ENCODE peak calls at places on chromosomes 16 and 17, in nine cellular contexts. One of them, this sample, is unnamed.

GRCh38 chr17:80959330-80960036 is 32.2 kb upstream of the CHMP6 start:
- DNase-seq in pulmonary artery endothelial cell: no peak
- DNase-seq in natural killer cell treated with Interleukin-12 subunit alpha and Interleukin-12 subunit beta and Interleukin-15 and Interleukin-18, amount 100 ng/mL, for 72 hours: no peak
- DNase-seq in colonic mucosa: peak; percentile 63
- DNase-seq in substantia nigra: no peak
- DNase-seq in NCI-H1048: no peak
- DNase-seq in body of pancreas: no peak
- DNase-seq in SHP77 treated with DMSO at 0.1 percent for 48 hours: no peak
- DNase-seq in WTC11: no peak
- DNase-seq in this sample: no peak

GRCh38 chr16:1990336-1991134 is 765 bp downstream of the SYNGR3 start:
- DNase-seq in pulmonary artery endothelial cell: no peak
- DNase-seq in natural killer cell treated with Interleukin-12 subunit alpha and Interleukin-12 subunit beta and Interleukin-15 and Interleukin-18, amount 100 ng/mL, for 72 hours: peak; percentile 79
- DNase-seq in colonic mucosa: peak; percentile 68
- DNase-seq in substantia nigra: no peak
- DNase-seq in NCI-H1048: no peak
- DNase-seq in body of pancreas: no peak
- DNase-seq in SHP77 treated with DMSO at 0.1 percent for 48 hours: no peak
- DNase-seq in WTC11: peak; percentile 87
- DNase-seq in this sample: no peak

GRCh38 chr16:49921106-49921505 is 65.2 kb upstream of the ZNF423 start:
- DNase-seq in pulmonary artery endothelial cell: no peak
- DNase-seq in natural killer cell treated with Interleukin-12 subunit alpha and Interleukin-12 subunit beta and Interleukin-15 and Interleukin-18, amount 100 ng/mL, for 72 hours: peak; percentile 46
- DNase-seq in colonic mucosa: no peak
- DNase-seq in substantia nigra: no peak
- DNase-seq in NCI-H1048: no peak
- DNase-seq in body of pancreas: no peak
- DNase-seq in SHP77 treated with DMSO at 0.1 percent for 48 hours: no peak
- DNase-seq in WTC11: no peak
- DNase-seq in this sample: no peak

GRCh38 chr16:54077412-54077821 is 209.2 kb downstream of the IRX3 start:
- DNase-seq in pulmonary artery endothelial cell: peak; percentile 57
- DNase-seq in natural killer cell treated with Interleukin-12 subunit alpha and Interleukin-12 subunit beta and Interleukin-15 and Interleukin-18, amount 100 ng/mL, for 72 hours: no peak
- DNase-seq in colonic mucosa: no peak
- DNase-seq in substantia nigra: no peak
- DNase-seq in NCI-H1048: no peak
- DNase-seq in body of pancreas: no peak
- DNase-seq in SHP77 treated with DMSO at 0.1 percent for 48 hours: no peak
- DNase-seq in WTC11: no peak
- DNase-seq in this sample: no peak

GRCh38 chr17:79664925-79665738 is 54.3 kb upstream of the RBFOX3 start:
- DNase-seq in pulmonary artery endothelial cell: no peak
- DNase-seq in natural killer cell treated with Interleukin-12 subunit alpha and Interleukin-12 subunit beta and Interleukin-15 and Interleukin-18, amount 100 ng/mL, for 72 hours: no peak
- DNase-seq in colonic mucosa: peak; percentile 55
- DNase-seq in substantia nigra: no peak
- DNase-seq in NCI-H1048: no peak
- DNase-seq in body of pancreas: peak; percentile 84
- DNase-seq in SHP77 treated with DMSO at 0.1 percent for 48 hours: no peak
- DNase-seq in WTC11: peak; percentile 68
- DNase-seq in this sample: no peak

GRCh38 chr17:50872710-50873424 is 6.7 kb upstream of the TOB1 start:
- DNase-seq in pulmonary artery endothelial cell: no peak
- DNase-seq in natural killer cell treated with Interleukin-12 subunit alpha and Interleukin-12 subunit beta and Interleukin-15 and Interleukin-18, amount 100 ng/mL, for 72 hours: peak; percentile 69
- DNase-seq in colonic mucosa: no peak
- DNase-seq in substantia nigra: no peak
- DNase-seq in NCI-H1048: no peak
- DNase-seq in body of pancreas: peak; percentile 62
- DNase-seq in SHP77 treated with DMSO at 0.1 percent for 48 hours: no peak
- DNase-seq in WTC11: no peak
- DNase-seq in this sample: peak; percentile 43

GRCh38 chr17:32150358-32150757 is 8.1 kb downstream of the RHOT1 start:
- DNase-seq in pulmonary artery endothelial cell: no peak
- DNase-seq in natural killer cell treated with Interleukin-12 subunit alpha and Interleukin-12 subunit beta and Interleukin-15 and Interleukin-18, amount 100 ng/mL, for 72 hours: no peak
- DNase-seq in colonic mucosa: no peak
- DNase-seq in substantia nigra: no peak
- DNase-seq in NCI-H1048: no peak
- DNase-seq in body of pancreas: no peak
- DNase-seq in SHP77 treated with DMSO at 0.1 percent for 48 hours: no peak
- DNase-seq in WTC11: no peak
- DNase-seq in this sample: no peak

GRCh38 chr16:25626172-25626571 is 65.6 kb upstream of the HS3ST4 start:
- DNase-seq in pulmonary artery endothelial cell: no peak
- DNase-seq in natural killer cell treated with Interleukin-12 subunit alpha and Interleukin-12 subunit beta and Interleukin-15 and Interleukin-18, amount 100 ng/mL, for 72 hours: no peak
- DNase-seq in colonic mucosa: no peak
- DNase-seq in substantia nigra: no peak
- DNase-seq in NCI-H1048: no peak
- DNase-seq in body of pancreas: no peak
- DNase-seq in SHP77 treated with DMSO at 0.1 percent for 48 hours: no peak
- DNase-seq in WTC11: no peak
- DNase-seq in this sample: no peak

GRCh38 chr17:74037320-74037719 is 166.2 kb upstream of the RPL38 start:
- DNase-seq in pulmonary artery endothelial cell: no peak
- DNase-seq in natural killer cell treated with Interleukin-12 subunit alpha and Interleukin-12 subunit beta and Interleukin-15 and Interleukin-18, amount 100 ng/mL, for 72 hours: no peak
- DNase-seq in colonic mucosa: no peak
- DNase-seq in substantia nigra: no peak
- DNase-seq in NCI-H1048: no peak
- DNase-seq in body of pancreas: no peak
- DNase-seq in SHP77 treated with DMSO at 0.1 percent for 48 hours: no peak
- DNase-seq in WTC11: no peak
- DNase-seq in this sample: no peak

GRCh38 chr17:65990593-65990992 is 201.3 kb downstream of the CEP112 start:
- DNase-seq in pulmonary artery endothelial cell: no peak
- DNase-seq in natural killer cell treated with Interleukin-12 subunit alpha and Interleukin-12 subunit beta and Interleukin-15 and Interleukin-18, amount 100 ng/mL, for 72 hours: no peak
- DNase-seq in colonic mucosa: no peak
- DNase-seq in substantia nigra: no peak
- DNase-seq in NCI-H1048: no peak
- DNase-seq in body of pancreas: no peak
- DNase-seq in SHP77 treated with DMSO at 0.1 percent for 48 hours: no peak
- DNase-seq in WTC11: no peak
- DNase-seq in this sample: no peak

GRCh38 chr16:1141716-1142115 is 11.2 kb upstream of the CACNA1H start:
- DNase-seq in pulmonary artery endothelial cell: no peak
- DNase-seq in natural killer cell treated with Interleukin-12 subunit alpha and Interleukin-12 subunit beta and Interleukin-15 and Interleukin-18, amount 100 ng/mL, for 72 hours: no peak
- DNase-seq in colonic mucosa: no peak
- DNase-seq in substantia nigra: no peak
- DNase-seq in NCI-H1048: no peak
- DNase-seq in body of pancreas: no peak
- DNase-seq in SHP77 treated with DMSO at 0.1 percent for 48 hours: no peak
- DNase-seq in WTC11: no peak
- DNase-seq in this sample: no peak

This sample was measured in effector memory CD4-positive, alpha-beta T cell.